ENCODE peak calls at places on chromosomes 11 and 22, in five cellular contexts. D is T1000, R is HEK293T, E is T follicular helper cell, N is activated B cell treated with CpG ODN at 0.5 μM for 24 hours. S is an unnamed sample.

GRCh38 chr11:105486929-105487328 is 122.9 kb upstream of the GRIA4 start:
- DNase-seq in E (no peak), D (no peak), N (no peak), R (no peak), S (no peak)

GRCh38 chr11:57514538-57515331 is 767 bp downstream of the SLC43A1 start:
- DNase-seq in E (peak), R (peak), D (no peak), N (peak), S (no peak)

GRCh38 chr11:76770642-76771445 is 12.3 kb upstream of the TSKU start:
- DNase-seq in N (no peak), E (no peak), R (no peak), D (peak), S (peak)

GRCh38 chr11:23797624-23798419 is 699.0 kb upstream of the LUZP2 start:
- DNase-seq in R (no peak), N (no peak), D (no peak), E (no peak), S (no peak)

GRCh38 chr11:8826145-8826786 is 84.7 kb upstream of the AKIP1 start:
- DNase-seq in D (no peak), R (no peak), E (no peak), N (no peak), S (peak)

GRCh38 chr22:25896098-25896497 is 154.1 kb downstream of the MYO18B start:
- DNase-seq in R (no peak), N (no peak), E (no peak), D (no peak), S (no peak)

GRCh38 chr11:62922653-62923371 is 1.6 kb upstream of the CHRM1 start:
- DNase-seq in E (no peak), R (no peak), N (no peak), D (no peak), S (no peak)

GRCh38 chr11:129636926-129637325 is 178.7 kb upstream of the TMEM45B start:
- DNase-seq in D (no peak), N (no peak), R (no peak), E (no peak), S (no peak)

GRCh38 chr11:46389450-46390330 is 1.9 kb downstream of the CHRM4 start:
- DNase-seq in N (peak), E (no peak), D (peak), R (peak), S (no peak)

GRCh38 chr11:69320326-69320725 is 26.4 kb downstream of the MYEOV start:
- DNase-seq in N (no peak), R (no peak), D (no peak), E (no peak), S (no peak)

GRCh38 chr22:26432619-26433311 is 3.7 kb downstream of the ASPHD2 start:
- DNase-seq in R (no peak), N (no peak), E (no peak), D (no peak), S (no peak)

GRCh38 chr11:119055901-119056300 is 1.1 kb downstream of the HYOU1 start:
- DNase-seq in D (no peak), N (no peak), E (no peak), R (no peak), S (no peak)

GRCh38 chr11:114197799-114198500 is 98.2 kb upstream of the NNMT start:
- DNase-seq in D (no peak), N (no peak), R (no peak), E (no peak), S (no peak)

GRCh38 chr22:24138649-24139420 is 42.5 kb upstream of the SUSD2 start:
- DNase-seq in N (no peak), D (no peak), R (no peak), E (no peak), S (no peak)

GRCh38 chr11:3161309-3161708 is 3.8 kb downstream of the OSBPL5 start:
- DNase-seq in N (no peak), E (no peak), R (no peak), D (no peak), S (no peak)

GRCh38 chr22:17984114-17984513 is 40.2 kb downstream of the MICAL3 start:
- DNase-seq in N (no peak), D (no peak), E (no peak), R (no peak), S (no peak)

GRCh38 chr22:49975543-49976389 is 15.2 kb downstream of the PIM3 start:
- DNase-seq in D (no peak), E (no peak), R (no peak), N (peak), S (no peak)

GRCh38 chr11:110431212-110432073 is 1.7 kb downstream of the FDX1 start:
- DNase-seq in E (no peak), D (no peak), N (no peak), R (no peak), S (no peak)

GRCh38 chr22:26718905-26719304 is 61.5 kb downstream of the MIAT start:
- DNase-seq in N (no peak), R (no peak), D (peak), E (no peak), S (peak)

GRCh38 chr22:28620244-28620922 is 59.3 kb downstream of the TTC28 start:
- DNase-seq in R (no peak), E (no peak), N (no peak), D (no peak), S (no peak)

GRCh38 chr11:27040302-27041115 is at the start of gene BBOX1:
- DNase-seq in D (no peak), N (no peak), R (no peak), E (no peak), S (no peak)

GRCh38 chr11:293293-293851 is 4.4 kb downstream of the PGGHG start:
- DNase-seq in D (no peak), N (no peak), R (no peak), E (no peak), S (no peak)

GRCh38 chr11:16902182-16902581 is 112.0 kb downstream of the PLEKHA7 start:
- DNase-seq in E (no peak), R (no peak), N (no peak), D (no peak), S (no peak)

GRCh38 chr22:20109411-20110358 is 6.2 kb upstream of the RANBP1 start:
- DNase-seq in R (no peak), D (no peak), N (no peak), E (no peak), S (no peak)

GRCh38 chr11:12288934-12289666 is 88.3 kb upstream of the PARVA start:
- DNase-seq in D (no peak), R (no peak), E (no peak), N (no peak), S (no peak)

GRCh38 chr11:94002226-94002625 is 18.9 kb upstream of the HEPHL1 start:
- DNase-seq in D (no peak), N (no peak), R (no peak), E (no peak), S (no peak)

GRCh38 chr22:25081409-25081824 is 118.2 kb upstream of the CRYBB3 start:
- DNase-seq in D (no peak), E (peak), R (peak), N (no peak), S (no peak)

GRCh38 chr11:17013548-17014320 is 480 bp downstream of the PLEKHA7 start:
- DNase-seq in E (no peak), R (peak), N (peak), D (no peak), S (no peak)

GRCh38 chr11:36500315-36500721 is 9.8 kb downstream of the TRAF6 start:
- DNase-seq in N (no peak), D (peak), R (peak), E (no peak), S (peak)

GRCh38 chr11:125777309-125777708 is 1.3 kb downstream of the PATE2 start:
- DNase-seq in E (no peak), R (no peak), D (no peak), N (no peak), S (no peak)

GRCh38 chr11:126318642-126319373 is 14.9 kb downstream of the DCPS start:
- DNase-seq in E (no peak), N (no peak), D (no peak), R (no peak), S (peak)

GRCh38 chr22:19086417-19086816 is 35.8 kb downstream of the DGCR2 start:
- DNase-seq in E (no peak), R (no peak), D (no peak), N (no peak), S (no peak)

GRCh38 chr11:79485694-79486093 is 44.9 kb upstream of the TENM4 start:
- DNase-seq in R (no peak), N (no peak), E (no peak), D (no peak), S (no peak)

GRCh38 chr22:27879923-27880322 is 39.1 kb downstream of the PITPNB start:
- DNase-seq in R (peak), D (peak), E (no peak), N (no peak), S (no peak)

GRCh38 chr11:72609045-72609444 is 65.2 kb downstream of the PDE2A start:
- DNase-seq in D (no peak), E (no peak), R (peak), N (no peak), S (no peak)

GRCh38 chr11:124740277-124740882 is 638 bp downstream of the NRGN start:
- DNase-seq in N (peak), E (no peak), D (peak), R (peak), S (no peak)

GRCh38 chr22:41888638-41889200 is 26.2 kb downstream of the SHISA8 start:
- DNase-seq in D (no peak), R (no peak), E (no peak), N (no peak), S (no peak)

GRCh38 chr11:2400761-2401435 is 348 bp downstream of the TSSC4 start:
- DNase-seq in N (no peak), D (no peak), R (no peak), E (no peak), S (no peak)

GRCh38 chr11:36304349-36304748 is 8.3 kb downstream of the PRR5L start:
- DNase-seq in N (no peak), E (no peak), D (no peak), R (no peak), S (no peak)

S was measured in amniotic stem cell.